ENCODE peak calls at places on chromosome 2, in four cellular contexts. B is bronchial epithelial cell; Y is DMS153; K is stimulated activated CD4-positive, alpha-beta T cell treated with anti-CD3 and anti-CD28 coated beads, Interleukin-15, amount 100 ng/mL, for 1 hour. L is an unnamed sample.
A peak's percentile ranks its signal among the peaks of the same experiment; 100 is the strongest.

GRCh38 chr2:152716805-152717241 is 438 bp downstream of the PRPF40A start:
- DNase-seq in B (peak; percentile 29), Y (no peak), K (peak; percentile 2), L (peak; percentile 67)

GRCh38 chr2:55618025-55618648 is 715 bp upstream of the PPP4R3B start:
- DNase-seq in B (peak; percentile 39), Y (no peak), K (no peak), L (no peak)

GRCh38 chr2:227082286-227082685 is 81.7 kb downstream of the COL4A4 start:
- DNase-seq in B (peak; percentile 23), Y (no peak), K (no peak), L (no peak)

GRCh38 chr2:105748564-105748963 is 3.9 kb downstream of the NCK2 start:
- DNase-seq in B (no peak), Y (no peak), K (no peak), L (peak; percentile 45)

GRCh38 chr2:3480352-3481010 is 38.9 kb downstream of the ADI1 start:
- DNase-seq in B (no peak), Y (peak; percentile 68), K (no peak), L (no peak)

GRCh38 chr2:2263196-2263829 is 67.8 kb downstream of the MYT1L start:
- DNase-seq in B (no peak), Y (no peak), K (no peak), L (no peak)

GRCh38 chr2:39571197-39571731 is 94.5 kb upstream of the TMEM178A start:
- DNase-seq in B (peak; percentile 19), Y (no peak), K (no peak), L (no peak)

GRCh38 chr2:1862881-1863280 is 118.6 kb upstream of the PXDN start:
- DNase-seq in B (no peak), Y (no peak), K (no peak), L (no peak)

GRCh38 chr2:96552284-96553175 is 16.0 kb downstream of the ARID5A start:
- DNase-seq in B (no peak), Y (no peak), K (no peak), L (no peak)

GRCh38 chr2:190477563-190478454 is 56.7 kb downstream of the NEMP2 start:
- DNase-seq in B (no peak), Y (peak; percentile 57), K (no peak), L (no peak)

GRCh38 chr2:19128148-19128547 is 230.3 kb downstream of the OSR1 start:
- DNase-seq in B (no peak), Y (no peak), K (no peak), L (no peak)

GRCh38 chr2:56191617-56192016 is 7.8 kb downstream of the CCDC85A start:
- DNase-seq in B (peak; percentile 49), Y (peak; percentile 63), K (no peak), L (no peak)

GRCh38 chr2:11789243-11789642 is 42.8 kb downstream of the LPIN1 start:
- DNase-seq in B (no peak), Y (no peak), K (no peak), L (no peak)

GRCh38 chr2:173402405-173402974 is 47.8 kb downstream of the CDCA7 start:
- DNase-seq in B (peak; percentile 66), Y (peak; percentile 80), K (peak; percentile 42), L (peak; percentile 69)

GRCh38 chr2:215436705-215437570 is 1.1 kb upstream of the FN1 start:
- DNase-seq in B (no peak), Y (no peak), K (no peak), L (no peak)

GRCh38 chr2:201795608-201796477 is 10.5 kb upstream of the CDK15 start:
- DNase-seq in B (peak; percentile 42), Y (peak; percentile 12), K (no peak), L (peak; percentile 25)

GRCh38 chr2:9311488-9311887 is 104.9 kb downstream of the ASAP2 start:
- DNase-seq in B (peak; percentile 72), Y (no peak), K (no peak), L (no peak)

GRCh38 chr2:66428986-66429612 is 5.8 kb upstream of the MEIS1 start:
- DNase-seq in B (peak; percentile 67), Y (peak; percentile 47), K (no peak), L (peak; percentile 12)

GRCh38 chr2:203567786-203568185 is 32.7 kb upstream of the RAPH1 start:
- DNase-seq in B (no peak), Y (no peak), K (no peak), L (no peak)

GRCh38 chr2:241315879-241316700 is at the start of gene SEPTIN2:
- DNase-seq in B (no peak), Y (no peak), K (peak; percentile 5), L (peak; percentile 65)

GRCh38 chr2:100780203-100781008 is 39.5 kb upstream of the NPAS2 start:
- DNase-seq in B (peak; percentile 92), Y (no peak), K (no peak), L (peak; percentile 42)

GRCh38 chr2:96100893-96101304 is 15.5 kb downstream of the ADRA2B start:
- DNase-seq in B (no peak), Y (no peak), K (no peak), L (no peak)

GRCh38 chr2:229869226-229869625 is 52.6 kb downstream of the TRIP12 start:
- DNase-seq in B (no peak), Y (no peak), K (no peak), L (no peak)

GRCh38 chr2:238894950-238895298 is 47.0 kb downstream of the TWIST2 start:
- DNase-seq in B (no peak), Y (no peak), K (no peak), L (no peak)

GRCh38 chr2:229133155-229133772 is 137.8 kb downstream of the PID1 start:
- DNase-seq in B (peak; percentile 73), Y (peak; percentile 34), K (no peak), L (peak; percentile 18)

GRCh38 chr2:9675369-9676351 is 44.9 kb upstream of the YWHAQ start:
- DNase-seq in B (peak; percentile 94), Y (no peak), K (no peak), L (no peak)

GRCh38 chr2:157838442-157839161 is 37.5 kb downstream of the ACVR1 start:
- DNase-seq in B (peak; percentile 85), Y (peak; percentile 57), K (no peak), L (peak; percentile 68)

GRCh38 chr2:29010946-29011649 is 30.0 kb downstream of the TOGARAM2 start:
- DNase-seq in B (no peak), Y (no peak), K (no peak), L (no peak)

GRCh38 chr2:232385660-232386489 is 7.3 kb downstream of the ALPP start:
- DNase-seq in B (no peak), Y (no peak), K (no peak), L (no peak)

GRCh38 chr2:150846691-150847090 is 359.2 kb upstream of the RND3 start:
- DNase-seq in B (no peak), Y (no peak), K (no peak), L (no peak)

GRCh38 chr2:232345251-232345650 is 33.3 kb upstream of the ALPP start:
- DNase-seq in B (no peak), Y (no peak), K (no peak), L (no peak)

GRCh38 chr2:47002480-47003381 is 87.1 kb upstream of the MCFD2 start:
- DNase-seq in B (peak; percentile 69), Y (no peak), K (no peak), L (no peak)

GRCh38 chr2:205477016-205477705 is 205.1 kb upstream of the NRP2 start:
- DNase-seq in B (no peak), Y (no peak), K (no peak), L (no peak)

GRCh38 chr2:120760446-120761135 is 24.9 kb downstream of the GLI2 start:
- DNase-seq in B (no peak), Y (no peak), K (no peak), L (no peak)

GRCh38 chr2:626491-627339 is 50.5 kb downstream of the TMEM18 start:
- DNase-seq in B (no peak), Y (no peak), K (no peak), L (no peak)

GRCh38 chr2:27369471-27370025 is 590 bp downstream of the EIF2B4 start:
- DNase-seq in B (peak; percentile 45), Y (no peak), K (no peak), L (no peak)